ENCODE peak calls at places on chromosomes 2 and 18, in nine cellular contexts. Q is heart left ventricle, N is HCT116, X is tibial nerve, A is uterus, M is A549, D is GM12891, I is ovary, E is body of pancreas. G is an unnamed sample.

GRCh38 chr2:210577263-210578071 is 21.1 kb downstream of the CPS1 start:
- DNase-seq in Q (no peak), N (peak), X (no peak), A (no peak), M (peak), D (peak), I (no peak), E (no peak), G (peak)

GRCh38 chr2:199223791-199224190 is 233.9 kb downstream of the SATB2 start:
- DNase-seq in Q (no peak), N (no peak), X (no peak), A (no peak), M (no peak), D (no peak), I (no peak), E (no peak), G (no peak)

GRCh38 chr2:108998911-108999310 is 9.9 kb upstream of the EDAR start:
- DNase-seq in Q (no peak), N (no peak), X (no peak), A (no peak), M (no peak), D (no peak), I (no peak), E (no peak), G (no peak)

GRCh38 chr2:174341301-174341994 is 6.7 kb downstream of the SP9 start:
- DNase-seq in Q (peak), N (peak), X (peak), A (peak), M (no peak), D (no peak), I (peak), E (peak), G (peak)

GRCh38 chr18:3688682-3689081 is 238.7 kb downstream of the TGIF1 start:
- DNase-seq in Q (no peak), N (no peak), X (no peak), A (no peak), M (no peak), D (no peak), I (no peak), E (no peak), G (no peak)

GRCh38 chr18:9835112-9835755 is 50.5 kb upstream of the TXNDC2 start:
- DNase-seq in Q (no peak), N (no peak), X (no peak), A (no peak), M (no peak), D (no peak), I (no peak), E (no peak), G (no peak)

GRCh38 chr2:239876241-239876947 is 148.7 kb downstream of the NDUFA10 start:
- DNase-seq in Q (no peak), N (no peak), X (no peak), A (no peak), M (no peak), D (no peak), I (no peak), E (no peak), G (no peak)

GRCh38 chr2:64212801-64213321 is 68.6 kb upstream of the PELI1 start:
- DNase-seq in Q (no peak), N (no peak), X (no peak), A (no peak), M (no peak), D (no peak), I (no peak), E (no peak), G (peak)

GRCh38 chr2:214934006-214934405 is 124.5 kb upstream of the BARD1 start:
- DNase-seq in Q (no peak), N (no peak), X (no peak), A (no peak), M (no peak), D (no peak), I (no peak), E (no peak), G (no peak)

GRCh38 chr2:217943379-217944321 is 59.1 kb downstream of the TNS1 start:
- DNase-seq in Q (peak), N (peak), X (peak), A (peak), M (peak), D (peak), I (peak), E (peak), G (peak)

GRCh38 chr2:28084564-28084963 is 194.0 kb downstream of the BABAM2 start:
- DNase-seq in Q (no peak), N (no peak), X (no peak), A (peak), M (no peak), D (no peak), I (no peak), E (no peak), G (no peak)

GRCh38 chr18:31369478-31369877 is 7.1 kb upstream of the DSG4 start:
- DNase-seq in Q (no peak), N (no peak), X (no peak), A (no peak), M (no peak), D (no peak), I (no peak), E (no peak), G (no peak)

GRCh38 chr2:65639156-65639876 is 206.9 kb upstream of the SPRED2 start:
- DNase-seq in Q (no peak), N (no peak), X (no peak), A (peak), M (no peak), D (no peak), I (no peak), E (peak), G (no peak)

GRCh38 chr2:70902579-70902978 is 33.1 kb upstream of the ATP6V1B1 start:
- DNase-seq in Q (no peak), N (no peak), X (no peak), A (no peak), M (no peak), D (no peak), I (no peak), E (no peak), G (no peak)

GRCh38 chr18:58476521-58477210 is 152.2 kb downstream of the ALPK2 start:
- DNase-seq in Q (no peak), N (no peak), X (no peak), A (no peak), M (no peak), D (no peak), I (no peak), E (peak), G (no peak)

GRCh38 chr2:110955045-110955444 is 165.7 kb upstream of the BCL2L11 start:
- DNase-seq in Q (no peak), N (no peak), X (no peak), A (no peak), M (no peak), D (no peak), I (no peak), E (no peak), G (no peak)

GRCh38 chr2:232075859-232076258 is 114.3 kb downstream of the DIS3L2 start:
- DNase-seq in Q (no peak), N (no peak), X (no peak), A (no peak), M (no peak), D (no peak), I (no peak), E (no peak), G (no peak)

GRCh38 chr2:62195421-62196277 is at the start of gene B3GNT2:
- DNase-seq in Q (peak), N (peak), X (peak), A (peak), M (peak), D (peak), I (peak), E (peak), G (peak)
- TF ChIP-seq POLR2A in Q (peak), N (peak), X (peak), A (peak), M (peak), D (peak), I (peak), E (peak), G (peak)

DNA sequence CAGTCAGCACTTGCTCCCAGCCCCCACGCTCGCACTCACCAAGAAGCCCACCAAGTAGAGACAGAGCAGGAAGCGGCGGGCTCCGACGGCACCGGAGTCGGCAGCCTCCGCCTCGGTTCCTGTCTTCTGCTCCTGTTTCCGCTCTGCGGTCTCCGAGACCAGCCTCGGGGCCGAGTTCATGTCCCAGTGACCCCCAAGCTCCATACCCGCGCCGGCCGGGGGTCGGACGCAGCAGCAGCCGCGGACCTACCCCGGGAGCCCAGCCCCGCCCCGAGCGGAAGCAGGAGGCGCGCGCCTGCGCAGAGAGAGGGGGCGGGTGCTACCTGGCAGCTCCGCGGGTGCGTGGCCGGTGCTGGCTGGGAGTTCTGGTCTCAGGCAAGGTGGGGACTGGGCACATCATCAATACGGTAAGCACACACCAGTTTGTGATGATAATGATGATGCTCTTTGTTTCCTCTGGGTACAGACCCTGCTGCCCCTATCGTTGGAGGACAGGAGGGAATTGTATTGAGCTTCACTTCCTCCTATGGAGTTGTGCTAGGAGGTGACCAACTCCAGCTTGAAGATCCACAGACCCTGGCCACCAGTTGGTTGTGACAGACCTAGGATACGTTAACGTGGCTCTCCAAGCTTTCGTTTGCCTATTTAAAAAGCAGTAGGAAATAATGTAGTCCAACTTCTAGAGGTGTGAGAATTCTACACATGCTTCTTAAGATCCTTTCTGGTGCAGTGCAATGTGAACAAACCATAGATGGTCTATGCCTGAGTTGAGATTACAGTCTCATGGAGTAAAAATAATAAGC is 25.0 kb upstream of the TMEM182 start:
- DNase-seq in Q (peak), N (peak), X (peak), A (peak), M (peak), D (peak), I (peak), E (peak), G (peak)
- TF ChIP-seq POLR2A in Q (peak), N (peak), X (peak), A (peak), M (peak), D (peak), I (peak), E (peak), G (peak)

GRCh38 chr2:229445013-229445412 is 173.9 kb upstream of the PID1 start:
- DNase-seq in Q (peak), N (peak), X (peak), A (peak), M (peak), D (no peak), I (peak), E (peak), G (no peak)
- TF ChIP-seq POLR2A in Q (no peak), N (no peak), X (no peak), A (peak), M (no peak), D (no peak), I (peak), E (no peak), G (no peak)

DNA sequence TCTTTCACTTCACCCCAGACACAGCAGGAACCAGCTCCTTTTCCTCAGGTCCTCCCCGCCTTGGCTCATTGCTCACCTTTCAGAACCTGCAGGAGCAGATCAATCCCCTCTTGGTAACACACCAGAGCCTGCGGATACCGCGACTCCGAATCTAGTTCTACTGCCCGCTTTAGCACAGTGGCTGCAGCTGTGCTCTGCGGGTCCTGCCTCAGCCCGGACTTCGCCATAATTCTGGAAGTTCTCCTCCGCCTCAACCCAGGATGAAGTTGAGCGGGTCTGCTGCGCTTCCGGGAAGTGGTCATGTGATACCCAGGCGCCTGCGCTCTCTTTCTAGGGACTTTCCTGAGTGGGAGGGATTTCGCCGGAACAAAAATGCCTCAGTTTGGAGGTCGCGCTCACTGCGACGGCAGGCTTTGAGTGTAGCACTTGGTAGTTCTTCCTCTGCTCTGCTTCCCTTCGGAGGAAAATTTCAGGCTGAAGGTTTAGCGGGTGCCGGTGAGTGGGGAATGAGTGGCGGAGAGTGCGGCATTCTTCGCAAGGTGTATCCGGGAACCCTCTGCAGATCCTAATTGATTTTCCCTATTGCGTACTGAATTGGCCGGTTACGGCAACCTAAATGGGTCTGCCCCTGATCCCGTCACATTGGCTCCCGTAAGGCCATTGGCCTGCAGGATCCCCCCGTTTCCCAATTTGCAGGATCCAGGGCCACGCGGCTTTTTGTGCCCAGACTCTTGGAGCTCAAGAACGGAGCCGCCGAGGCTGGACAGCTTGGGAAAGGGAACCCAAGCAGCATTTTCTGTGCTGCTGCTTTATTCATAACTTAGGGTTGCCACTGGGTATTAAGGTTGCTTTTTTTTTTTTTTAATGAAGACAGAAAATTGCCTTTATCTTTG is at the start of the genes MITD1 and MRPL30:
- DNase-seq in Q (peak), N (peak), X (peak), A (peak), M (peak), D (peak), I (peak), E (peak), G (peak)
- TF ChIP-seq POLR2A in Q (peak), N (peak), X (peak), A (peak), M (peak), D (peak), I (peak), E (peak), G (peak)

GRCh38 chr18:13139885-13140450 is 78.6 kb upstream of the LDLRAD4 start:
- DNase-seq in Q (no peak), N (no peak), X (no peak), A (no peak), M (no peak), D (no peak), I (no peak), E (no peak), G (no peak)

GRCh38 chr18:13138822-13139139 is 79.8 kb upstream of the LDLRAD4 start:
- DNase-seq in Q (no peak), N (no peak), X (no peak), A (no peak), M (no peak), D (no peak), I (no peak), E (no peak), G (no peak)

GRCh38 chr18:13137041-13137938 is 81.3 kb upstream of the LDLRAD4 start:
- DNase-seq in Q (peak), N (no peak), X (no peak), A (peak), M (no peak), D (peak), I (peak), E (no peak), G (peak)

GRCh38 chr18:13136689-13137040 is 81.9 kb upstream of the LDLRAD4 start:
- DNase-seq in Q (no peak), N (no peak), X (no peak), A (no peak), M (no peak), D (no peak), I (peak), E (no peak), G (peak)

DNA sequence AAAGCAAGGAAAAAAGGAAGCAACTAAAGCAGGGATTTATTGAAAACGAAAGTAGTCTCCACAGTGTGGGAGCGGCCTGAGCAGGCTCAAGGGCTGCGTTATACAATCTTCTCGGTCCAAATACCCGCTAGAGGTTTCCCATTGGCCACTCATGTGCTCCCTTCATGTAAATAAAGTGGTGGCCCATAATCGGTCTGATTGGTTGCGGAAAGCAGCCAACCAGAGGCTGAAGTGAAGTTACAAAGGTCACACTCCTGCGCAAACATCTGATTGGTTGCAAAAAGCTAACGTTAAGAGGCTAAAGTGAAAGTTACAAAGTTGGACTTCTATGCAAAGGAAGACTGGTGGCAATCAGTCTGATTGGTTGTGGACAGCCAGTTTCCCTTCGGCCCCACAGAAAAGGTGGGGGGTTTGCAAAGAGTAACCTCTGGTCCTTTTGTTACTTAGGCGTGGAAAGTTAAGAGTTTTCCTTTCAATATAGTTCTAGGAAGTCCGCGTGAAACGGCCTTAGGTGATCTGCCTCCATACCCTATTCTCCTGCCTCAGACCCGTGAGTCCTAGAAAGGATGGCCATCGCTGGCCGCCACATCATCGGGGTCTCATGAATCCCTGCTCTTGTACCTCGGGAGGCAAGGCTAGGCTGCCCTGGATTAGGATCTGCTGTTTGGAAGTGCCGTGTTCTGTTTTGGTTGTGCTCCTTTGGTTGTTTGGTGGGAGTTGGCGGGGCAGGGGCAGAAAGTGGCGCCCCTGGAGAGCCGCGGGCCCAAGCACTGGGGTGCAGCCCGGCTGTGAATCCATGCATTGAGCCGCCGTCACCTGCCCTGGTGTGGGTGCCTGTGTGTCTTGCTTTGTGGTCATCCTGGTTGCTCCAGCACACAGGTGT is 80.4 kb upstream of the LDLRAD4 start:
- DNase-seq in Q (peak), N (no peak), X (no peak), A (peak), M (peak), D (peak), I (peak), E (peak), G (peak)
- TF ChIP-seq POLR2A in Q (peak), N (no peak), X (no peak), A (peak), M (no peak), D (peak), I (no peak), E (no peak), G (peak)

DNA sequence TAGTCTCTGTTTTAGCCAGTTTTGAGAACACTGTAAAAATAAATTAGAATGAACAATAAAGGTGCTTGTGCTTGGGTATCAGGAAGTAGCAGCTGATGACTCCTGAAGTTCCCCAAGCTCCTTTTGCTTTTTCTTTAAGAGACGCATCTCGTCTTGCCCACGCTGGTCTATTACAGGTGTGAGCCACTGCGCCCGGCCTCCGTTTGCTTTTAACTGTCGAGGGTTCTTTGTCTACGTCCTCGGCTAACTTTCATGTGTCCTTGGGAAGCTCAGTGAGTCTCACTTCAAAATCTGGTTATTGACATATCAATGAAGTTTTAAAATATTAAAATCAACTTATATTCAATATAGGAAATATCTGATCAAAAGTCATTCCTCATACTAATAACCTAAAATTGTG is 246.5 kb downstream of the FBXO15 start:
- DNase-seq in Q (no peak), N (no peak), X (no peak), A (no peak), M (no peak), D (no peak), I (no peak), E (no peak), G (no peak)
- TF ChIP-seq POLR2A in Q (no peak), N (no peak), X (no peak), A (no peak), M (no peak), D (no peak), I (no peak), E (no peak), G (no peak)

G was measured in erythroblast.